ENCODE peak calls at places on chromosomes 3 and 15, in four cellular contexts. I is K562, N is H1, S is HepG2. Y is an unnamed sample.

GRCh38 chr15:101684384-101684783 is 32.2 kb upstream of the TM2D3 start:
- DNase-seq in I (no peak), N (no peak), S (no peak), Y (no peak)

GRCh38 chr3:124260206-124260915 is 268.4 kb upstream of the ROPN1 start:
- DNase-seq in N (no peak), S (no peak), I (no peak), Y (no peak)

GRCh38 chr15:80570553-80570952 is 124.6 kb upstream of the ABHD17C start:
- DNase-seq in N (no peak), S (no peak), I (no peak), Y (no peak)

GRCh38 chr3:194124221-194124620 is 11.7 kb upstream of the HES1 start:
- DNase-seq in I (no peak), N (no peak), S (no peak), Y (no peak)

GRCh38 chr3:111252795-111253194 is 181.2 kb downstream of the NECTIN3 start:
- DNase-seq in I (no peak), S (no peak), N (no peak), Y (no peak)

GRCh38 chr3:168828943-168829342 is 733.2 kb upstream of the GOLIM4 start:
- DNase-seq in I (no peak), S (no peak), N (no peak), Y (no peak)

GRCh38 chr15:37217567-37217966 is 117.2 kb upstream of the MEIS2 start:
- DNase-seq in N (no peak), I (no peak), S (peak), Y (no peak)

GRCh38 chr3:150038830-150039229 is 68.1 kb upstream of the PFN2 start:
- DNase-seq in N (no peak), I (peak), S (peak), Y (no peak)

GRCh38 chr3:183560607-183561006 is 5.1 kb upstream of the KLHL6 start:
- DNase-seq in S (no peak), I (no peak), N (no peak), Y (no peak)

GRCh38 chr15:89833966-89834365 is 19.3 kb upstream of the ANPEP start:
- DNase-seq in N (no peak), S (no peak), I (no peak), Y (no peak)

GRCh38 chr3:123330441-123330991 is 118.4 kb downstream of the ADCY5 start:
- DNase-seq in S (no peak), N (no peak), I (no peak), Y (no peak)

GRCh38 chr15:55270301-55270700 is 19.3 kb downstream of the RAB27A start:
- DNase-seq in N (no peak), I (no peak), S (no peak), Y (no peak)

GRCh38 chr15:33671456-33671855 is 296.8 kb upstream of the CHRM5 start:
- DNase-seq in N (no peak), S (no peak), I (no peak), Y (peak)

GRCh38 chr3:36941658-36942057 is 3.2 kb downstream of the TRANK1 start:
- DNase-seq in I (peak), N (peak), S (no peak), Y (no peak)

GRCh38 chr15:91853968-91854943 is 748 bp downstream of the SLCO3A1 start:
- DNase-seq in I (no peak), S (no peak), N (peak), Y (no peak)

GRCh38 chr3:149277338-149277813 is 55.7 kb upstream of the CP start:
- DNase-seq in S (peak), I (no peak), N (no peak), Y (peak)

GRCh38 chr3:5122741-5123706 is 932 bp downstream of the ARL8B start:
- DNase-seq in S (peak), I (no peak), N (peak), Y (no peak)

GRCh38 chr3:127760361-127760760 is 62.0 kb downstream of the MGLL start:
- DNase-seq in I (no peak), S (no peak), N (no peak), Y (no peak)

GRCh38 chr3:59759298-59760169 is 709.7 kb upstream of the CFAP20DC start:
- DNase-seq in S (peak), N (no peak), I (no peak), Y (no peak)

GRCh38 chr3:72177075-72178050 is 392.4 kb upstream of the PROK2 start:
- DNase-seq in I (peak), N (no peak), S (no peak), Y (no peak)

GRCh38 chr3:125767641-125768040 is 172.3 kb upstream of the OSBPL11 start:
- DNase-seq in S (no peak), I (no peak), N (no peak), Y (no peak)

GRCh38 chr15:100536733-100537132 is 8.0 kb upstream of the CERS3 start:
- DNase-seq in S (no peak), N (no peak), I (no peak), Y (no peak)

DNA sequence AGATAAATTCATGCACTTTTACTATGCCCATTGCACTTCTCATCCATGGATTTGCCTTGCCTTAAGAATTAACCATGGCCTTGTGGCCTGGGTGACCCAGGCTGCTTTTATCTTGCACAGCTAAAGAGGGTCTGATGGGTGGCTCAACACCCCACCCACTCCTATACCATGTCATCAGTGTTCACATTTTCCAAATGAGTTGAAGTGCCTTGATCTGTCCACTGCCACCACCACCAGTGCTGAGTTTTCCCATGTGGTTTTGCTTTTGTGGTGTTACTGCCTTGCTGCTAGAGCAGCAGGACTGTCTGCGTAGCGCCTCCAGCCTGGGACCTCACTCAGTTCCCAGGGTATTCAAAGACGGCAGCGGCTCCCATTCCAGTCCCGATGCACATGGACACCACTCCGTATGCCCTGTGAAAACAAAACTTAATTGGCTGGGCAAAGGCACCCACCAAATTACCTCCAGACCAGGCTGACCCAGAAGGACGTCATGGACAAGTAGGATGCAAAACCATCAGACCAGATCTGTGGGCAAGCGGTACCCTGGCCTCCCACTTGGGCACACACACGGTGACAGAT is 14.1 kb downstream of the ACAA1 start:
- DNase-seq in I (no peak), S (no peak), N (no peak), Y (no peak)
- TF ChIP-seq ATF2 in I (no peak), S (no peak), N (no peak), Y (no peak)

GRCh38 chr3:52535411-52536111 is 844 bp upstream of the UQCC5 start:
- DNase-seq in N (no peak), S (no peak), I (no peak), Y (no peak)
- TF ChIP-seq TAF1 in N (no peak), S (no peak), I (no peak), Y (no peak)

GRCh38 chr15:66483131-66483566 is 14.4 kb downstream of the SNAPC5 start:
- DNase-seq in N (no peak), S (no peak), I (peak), Y (no peak)
- TF ChIP-seq ATF2 in N (no peak), S (no peak), I (no peak), Y (no peak)

DNA sequence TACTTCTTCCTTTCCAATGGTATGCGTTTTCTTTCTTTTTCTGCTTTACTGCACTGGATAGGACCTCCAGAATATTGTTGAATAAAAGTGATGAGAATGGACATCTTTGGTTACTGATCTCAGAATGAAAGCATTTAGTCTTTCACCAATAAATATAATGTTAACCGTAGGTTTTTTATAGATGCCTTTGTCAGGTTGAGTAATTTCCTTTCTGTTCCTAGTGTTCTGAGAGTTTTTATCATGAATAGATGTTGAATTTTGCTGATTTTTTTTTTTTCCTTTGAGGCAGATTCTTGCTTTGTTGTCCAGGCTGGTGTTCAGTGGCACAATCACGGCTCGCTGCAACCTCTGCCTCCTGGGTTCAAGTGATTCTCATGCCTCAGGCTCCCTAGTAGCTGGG is 158.4 kb downstream of the KLHL25 start:
- DNase-seq in N (no peak), S (no peak), I (no peak), Y (no peak)
- TF ChIP-seq TAF1 in N (no peak), S (no peak), I (no peak), Y (no peak)

DNA sequence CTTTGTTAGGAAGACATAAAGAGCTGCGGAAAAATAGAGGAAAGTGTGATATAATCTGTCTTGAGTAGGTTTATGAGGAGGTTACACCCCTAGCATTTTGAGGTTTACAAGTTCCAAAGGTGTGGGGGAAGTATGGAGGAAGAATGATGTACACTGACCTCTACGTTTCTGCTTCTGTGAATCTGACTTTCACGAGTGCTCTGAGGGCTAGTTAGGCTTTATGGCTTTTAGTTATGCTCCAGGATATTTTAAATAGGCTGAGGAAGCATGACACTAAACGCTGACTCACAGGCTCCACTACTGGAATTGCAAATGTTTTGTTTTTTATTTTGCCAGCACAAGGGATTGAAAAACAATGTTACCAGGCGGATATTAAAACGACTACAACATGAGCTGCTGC is 46.4 kb upstream of the UTS2B start:
- DNase-seq in S (no peak), N (no peak), I (no peak), Y (no peak)
- TF ChIP-seq ATF2 in S (no peak), N (no peak), I (no peak), Y (no peak)

GRCh38 chr3:146130881-146131371 is 30.1 kb downstream of the PLOD2 start:
- DNase-seq in I (no peak), S (no peak), N (no peak), Y (no peak)

GRCh38 chr3:146134348-146135117 is 26.5 kb downstream of the PLOD2 start:
- DNase-seq in S (peak), N (no peak), I (no peak), Y (no peak)

GRCh38 chr3:146131616-146132410 is 29.2 kb downstream of the PLOD2 start:
- DNase-seq in S (peak), I (no peak), N (no peak), Y (no peak)

GRCh38 chr3:146136647-146137046 is 24.3 kb downstream of the PLOD2 start:
- DNase-seq in N (no peak), I (no peak), S (no peak), Y (no peak)

DNA sequence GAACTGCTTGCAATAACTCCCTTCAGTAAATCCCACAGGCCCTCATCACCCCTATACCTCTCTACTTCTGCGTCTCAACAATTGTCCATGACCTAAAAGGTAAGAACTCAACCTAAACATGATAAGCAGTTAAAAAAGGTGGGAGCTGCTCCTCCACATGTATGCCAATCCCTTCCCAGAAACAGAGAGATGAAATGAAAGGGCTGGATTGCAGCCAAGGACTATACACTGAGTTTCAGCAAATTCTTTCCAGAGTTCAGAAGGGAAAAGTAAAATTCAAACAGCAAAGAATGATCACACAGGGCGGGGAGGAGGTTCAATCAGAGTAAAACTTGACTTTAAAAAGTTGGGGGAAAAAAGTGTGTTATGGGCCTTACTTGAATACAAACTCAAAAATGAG is 27.5 kb downstream of the PLOD2 start:
- DNase-seq in S (peak), I (no peak), N (no peak), Y (no peak)
- TF ChIP-seq TAF1 in S (no peak), I (no peak), N (no peak), Y (no peak)

GRCh38 chr3:182375921-182376320 is 417.4 kb upstream of the ATP11B start:
- DNase-seq in I (no peak), N (no peak), S (no peak), Y (no peak)
- TF ChIP-seq ATF2 in I (no peak), N (no peak), S (no peak), Y (no peak)

GRCh38 chr3:136994772-136995516 is 37.2 kb downstream of the IL20RB start:
- DNase-seq in S (no peak), N (no peak), I (no peak), Y (no peak)
- TF ChIP-seq TAF1 in S (no peak), N (no peak), I (no peak), Y (no peak)

DNA sequence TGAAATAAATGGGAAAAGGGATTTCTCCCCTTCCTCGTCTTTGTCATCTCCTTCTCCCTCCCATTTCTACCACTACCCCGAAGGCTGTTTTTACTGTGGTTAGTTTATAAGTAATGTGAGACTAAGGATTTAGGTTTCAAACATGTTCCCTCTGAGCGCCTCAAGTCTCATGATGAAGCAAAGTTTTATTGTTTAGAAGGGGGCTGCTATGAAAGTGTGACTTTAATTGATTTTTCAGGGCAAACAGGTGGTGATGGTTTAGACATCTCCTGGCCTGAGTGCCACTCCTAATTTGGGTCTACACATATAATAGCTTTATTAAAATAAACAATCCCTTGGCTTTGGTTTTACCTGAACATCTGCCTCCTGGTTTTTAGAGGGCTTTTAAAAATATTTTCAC is 185.5 kb downstream of the MCTP2 start:
- DNase-seq in N (no peak), S (no peak), I (no peak), Y (no peak)
- TF ChIP-seq ATF2 in N (no peak), S (no peak), I (no peak), Y (no peak)

DNA sequence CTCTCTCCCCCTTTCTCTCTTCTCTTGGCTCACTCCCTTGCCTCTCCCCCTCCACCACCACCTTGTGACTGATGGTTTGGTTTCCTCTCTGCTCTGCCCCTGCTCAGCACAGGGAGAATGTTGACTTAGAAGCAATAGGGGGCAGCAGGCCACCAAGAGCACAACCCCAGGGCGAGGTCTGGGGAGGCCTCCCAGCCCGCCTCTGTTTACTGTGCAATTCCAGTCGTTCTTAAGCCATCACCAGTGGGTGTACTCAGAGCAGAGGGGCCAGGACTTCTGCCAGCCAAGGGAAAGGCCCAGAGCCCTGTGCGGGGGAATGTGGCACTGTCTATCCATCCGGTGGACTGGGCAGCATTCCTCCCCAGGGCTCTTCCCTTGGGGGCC is 5.7 kb upstream of the APEH start:
- DNase-seq in N (no peak), I (no peak), S (peak), Y (no peak)
- TF ChIP-seq TAF1 in N (no peak), I (no peak), S (no peak), Y (no peak)